ENCODE peak calls at places on chromosome 21, in four cellular contexts. Q, D, K and H are unnamed samples.

GRCh38 chr21:19540287-19540686 is 1136.7 kb upstream of the TMPRSS15 start:
- DNase-seq in Q (no peak), D (no peak), K (no peak), H (no peak)

GRCh38 chr21:45011911-45012660 is 62.3 kb upstream of the ADARB1 start:
- DNase-seq in Q (no peak), D (peak; percentile 82), K (peak; percentile 36), H (peak; percentile 83)

GRCh38 chr21:43938751-43939442 is 73.2 kb upstream of the TRAPPC10 start:
- DNase-seq in Q (peak; percentile 75), D (peak; percentile 60), K (peak; percentile 81), H (peak; percentile 60)

GRCh38 chr21:28568692-28569091 is 424.0 kb downstream of the LTN1 start:
- DNase-seq in Q (no peak), D (no peak), K (no peak), H (no peak)

GRCh38 chr21:17492415-17493168 is 20.3 kb upstream of the CXADR start:
- DNase-seq in Q (no peak), D (no peak), K (no peak), H (peak; percentile 61)

GRCh38 chr21:29441651-29442050 is 142.9 kb downstream of the BACH1 start:
- DNase-seq in Q (no peak), D (peak; percentile 32), K (no peak), H (peak; percentile 7)

GRCh38 chr21:16079830-16080229 is 350.0 kb downstream of the USP25 start:
- DNase-seq in Q (no peak), D (peak; percentile 37), K (no peak), H (peak; percentile 83)

GRCh38 chr21:35764586-35764985 is 295.7 kb downstream of the SETD4 start:
- DNase-seq in Q (no peak), D (no peak), K (no peak), H (no peak)

GRCh38 chr21:23633447-23633846 is 1973.8 kb downstream of the MRPL39 start:
- DNase-seq in Q (no peak), D (no peak), K (no peak), H (no peak)

GRCh38 chr21:39346671-39347327 is 2.1 kb downstream of the HMGN1 start:
- DNase-seq in Q (no peak), D (no peak), K (no peak), H (no peak)

GRCh38 chr21:43287974-43288755 is 119.4 kb downstream of the CRYAA start:
- DNase-seq in Q (no peak), D (no peak), K (no peak), H (no peak)

GRCh38 chr21:29064850-29065481 is 8.5 kb downstream of the CCT8 start:
- DNase-seq in Q (peak; percentile 48), D (no peak), K (no peak), H (no peak)

GRCh38 chr21:39251326-39251725 is 62.1 kb downstream of the BRWD1 start:
- DNase-seq in Q (no peak), D (peak; percentile 9), K (no peak), H (peak; percentile 34)

GRCh38 chr21:39788383-39788782 is 43.4 kb downstream of the IGSF5 start:
- DNase-seq in Q (peak; percentile 13), D (no peak), K (peak; percentile 71), H (peak; percentile 15)

GRCh38 chr21:44653656-44654575 is 543 bp downstream of the KRTAP12-4 start:
- DNase-seq in Q (no peak), D (no peak), K (no peak), H (no peak)

GRCh38 chr21:32281531-32281930 is 2.7 kb upstream of the MIS18A start:
- DNase-seq in Q (no peak), D (no peak), K (no peak), H (peak; percentile 24)

GRCh38 chr21:44058652-44058964 is 46.5 kb downstream of the TRAPPC10 start:
- DNase-seq in Q (no peak), D (no peak), K (no peak), H (no peak)

GRCh38 chr21:44742418-44743153 is 31.2 kb upstream of the TSPEAR start:
- DNase-seq in Q (peak; percentile 53), D (peak; percentile 20), K (no peak), H (no peak)

GRCh38 chr21:29025328-29025713 is 853 bp downstream of the USP16 start:
- DNase-seq in Q (peak; percentile 31), D (no peak), K (no peak), H (peak; percentile 55)

GRCh38 chr21:37364722-37365121 is 1.9 kb upstream of the DYRK1A start:
- DNase-seq in Q (peak; percentile 71), D (no peak), K (no peak), H (no peak)
- H3K4me3 ChIP-seq in Q (peak overlapping the region; percentile 90), D (no peak overlapping the region), K (no peak overlapping the region), H (no peak overlapping the region)

GRCh38 chr21:21290751-21291150 is 292.5 kb downstream of the NCAM2 start:
- DNase-seq in Q (no peak), D (no peak), K (no peak), H (no peak)

GRCh38 chr21:21291883-21292569 is 293.8 kb downstream of the NCAM2 start:
- DNase-seq in Q (no peak), D (no peak), K (no peak), H (no peak)

GRCh38 chr21:21297211-21297610 is 299.0 kb downstream of the NCAM2 start:
- DNase-seq in Q (no peak), D (no peak), K (no peak), H (no peak)

GRCh38 chr21:21301013-21301412 is 302.8 kb downstream of the NCAM2 start:
- DNase-seq in Q (no peak), D (no peak), K (no peak), H (no peak)

GRCh38 chr21:21295303-21295702 is 297.1 kb downstream of the NCAM2 start:
- DNase-seq in Q (no peak), D (no peak), K (no peak), H (no peak)
- TF ChIP-seq CTCF in Q (no peak), D (no peak), K (no peak), H (no peak)

GRCh38 chr21:24759348-24760118 is 847.7 kb downstream of the MRPL39 start:
- DNase-seq in Q (peak; percentile 53), D (no peak), K (no peak), H (no peak)
- H3K4me3 ChIP-seq in Q (no peak overlapping the region), D (no peak overlapping the region), K (no peak overlapping the region), H (no peak overlapping the region)

DNA sequence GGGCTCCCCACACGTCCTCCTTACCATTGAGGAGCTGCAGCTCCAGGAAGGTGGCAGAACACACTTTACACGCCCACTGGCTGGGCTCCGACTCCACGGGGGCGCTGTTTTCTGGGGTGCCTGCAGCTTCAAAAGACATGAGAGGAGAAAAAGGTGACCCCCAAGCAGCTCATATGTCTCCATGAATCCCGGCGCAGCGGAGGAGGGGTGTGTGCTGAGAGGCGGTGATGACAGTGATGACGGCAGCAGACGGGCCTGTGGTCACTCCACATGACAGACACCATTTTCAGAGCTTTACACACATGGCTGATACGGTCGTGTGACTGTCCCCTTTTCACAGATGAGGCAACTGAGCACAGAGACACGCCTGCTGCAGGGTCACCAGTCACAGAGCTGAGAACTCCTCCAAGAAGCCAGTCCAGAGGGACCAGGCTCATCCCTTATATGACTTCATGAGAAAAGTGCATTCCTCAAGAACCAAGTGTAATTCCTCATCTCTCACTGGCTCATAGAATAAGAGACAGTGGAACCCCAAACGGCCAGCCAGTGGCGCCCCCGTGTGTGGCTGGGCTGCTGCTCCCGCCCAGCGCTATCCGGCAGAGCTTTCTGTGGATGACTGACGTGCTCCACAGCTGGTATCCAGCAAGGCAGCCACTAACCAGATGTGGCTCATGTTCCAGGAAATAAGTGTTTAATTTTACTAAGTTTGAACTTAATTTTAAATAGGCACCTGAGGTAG is 31.9 kb downstream of the PRDM15 start:
- DNase-seq in Q (no peak), D (no peak), K (no peak), H (peak; percentile 29)
- TF ChIP-seq CTCF in Q (no peak), D (no peak), K (no peak), H (peak; percentile 17)

DNA sequence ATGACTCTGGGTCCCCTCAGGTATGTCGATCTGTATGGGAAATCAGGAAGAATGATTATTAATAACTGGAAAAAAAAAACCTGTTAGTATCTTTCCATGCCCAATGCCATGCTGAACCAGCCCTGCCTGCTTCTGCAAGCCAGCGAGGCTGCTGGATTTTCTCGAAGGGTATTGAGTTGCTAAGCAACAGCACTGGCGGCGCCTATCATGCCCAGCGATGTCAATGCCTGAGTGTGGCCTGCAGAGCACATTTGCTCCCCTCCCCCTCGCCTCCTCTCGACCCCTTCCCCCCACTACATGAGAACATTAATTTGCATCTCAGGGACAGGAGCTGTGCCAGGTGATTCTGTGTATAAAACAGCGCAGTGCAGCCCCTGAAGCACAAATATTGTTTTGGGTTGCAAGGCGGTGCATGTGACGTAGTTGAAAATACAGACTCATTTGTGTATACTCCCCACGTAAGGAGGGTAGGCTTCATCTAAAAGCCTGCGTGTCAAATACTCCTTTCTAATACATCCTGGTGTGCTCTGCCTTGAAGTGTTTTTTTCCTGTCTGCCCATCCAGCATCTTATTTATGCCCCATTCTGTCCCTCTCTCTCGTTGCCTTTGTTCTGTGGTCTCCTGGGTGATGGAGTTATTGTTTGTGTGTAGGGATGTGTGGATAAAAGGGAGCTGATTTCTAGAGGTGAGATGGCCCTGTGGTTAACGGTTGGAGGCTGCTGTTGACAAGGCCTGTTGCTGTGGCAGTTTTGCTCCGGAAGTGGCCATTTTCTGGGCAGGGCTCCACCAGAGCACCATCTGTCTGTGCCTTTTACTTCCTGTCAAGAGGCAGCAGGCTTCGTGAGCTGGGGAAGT is 32.7 kb upstream of the ATP5PO start:
- DNase-seq in Q (peak; percentile 86), D (no peak), K (peak; percentile 75), H (no peak)
- H3K4me3 ChIP-seq in Q (peak overlapping the region; percentile 40), D (peak overlapping the region; percentile 28), K (peak overlapping the region; percentile 36), H (no peak overlapping the region)

GRCh38 chr21:26845066-26845749 is at the start of gene ADAMTS1:
- DNase-seq in Q (no peak), D (peak; percentile 96), K (peak; percentile 92), H (peak; percentile 88)
- TF ChIP-seq CTCF in Q (no peak), D (peak; percentile 20), K (peak; percentile 45), H (no peak)

GRCh38 chr21:46326110-46326703 is 2.3 kb downstream of the PCNT start:
- DNase-seq in Q (no peak), D (no peak), K (no peak), H (no peak)
- H3K4me3 ChIP-seq in Q (peak overlapping the region; percentile 16), D (no peak overlapping the region), K (no peak overlapping the region), H (no peak overlapping the region)